ENCODE peak calls at places on chromosomes 7 and 10, in ten cellular contexts. I, O, B, J, R, N, F, G, K and Q are unnamed samples.

GRCh38 chr10:110641256-110641655 is 2.9 kb upstream of the RBM20 start:
- DNase-seq in I (no peak), R (no peak), O (peak; percentile 73), K (no peak), J (peak; percentile 22), B (peak; percentile 92), F (no peak), N (peak; percentile 91), G (no peak), Q (no peak)

GRCh38 chr10:122567056-122567660 is 6.6 kb downstream of the DMBT1 start:
- DNase-seq in I (peak; percentile 8), K (no peak), F (peak; percentile 62), O (no peak), R (no peak), G (no peak), J (no peak), N (peak; percentile 31), B (peak; percentile 39), Q (no peak)

GRCh38 chr7:129225206-129225930 is 538 bp downstream of the AHCYL2 start:
- DNase-seq in N (peak; percentile 48), I (peak; percentile 24), R (no peak), J (peak; percentile 66), F (peak; percentile 94), K (peak; percentile 35), O (peak; percentile 23), G (peak; percentile 53), B (peak; percentile 74), Q (no peak)

GRCh38 chr10:110219884-110220283 is 12.5 kb downstream of the MXI1 start:
- DNase-seq in R (no peak), B (no peak), F (no peak), J (no peak), N (no peak), G (no peak), I (no peak), O (no peak), K (no peak), Q (no peak)

GRCh38 chr7:127383123-127383835 is 9.2 kb downstream of the ZNF800 start:
- DNase-seq in B (no peak), O (no peak), J (no peak), G (no peak), K (no peak), F (no peak), I (peak; percentile 32), N (peak; percentile 45), R (no peak), Q (no peak)

GRCh38 chr10:60572511-60573194 is 183.0 kb upstream of the ANK3 start:
- DNase-seq in B (peak; percentile 85), R (no peak), G (no peak), K (peak; percentile 15), F (no peak), J (peak; percentile 10), N (no peak), O (peak; percentile 13), I (peak; percentile 63), Q (no peak)

GRCh38 chr10:100356067-100357017 is 9.3 kb downstream of the SCD start:
- DNase-seq in I (no peak), J (no peak), O (no peak), R (no peak), B (no peak), N (no peak), G (no peak), K (no peak), F (no peak), Q (no peak)

GRCh38 chr7:20539201-20539600 is 76.3 kb upstream of the ABCB5 start:
- DNase-seq in R (no peak), O (no peak), K (no peak), N (peak; percentile 52), I (no peak), G (no peak), B (no peak), J (no peak), F (no peak), Q (no peak)

GRCh38 chr7:119733480-119733879 is 539.5 kb upstream of the KCND2 start:
- DNase-seq in N (no peak), B (peak; percentile 6), I (peak; percentile 19), F (no peak), J (no peak), K (no peak), R (no peak), O (no peak), G (no peak), Q (peak; percentile 69)

DNA sequence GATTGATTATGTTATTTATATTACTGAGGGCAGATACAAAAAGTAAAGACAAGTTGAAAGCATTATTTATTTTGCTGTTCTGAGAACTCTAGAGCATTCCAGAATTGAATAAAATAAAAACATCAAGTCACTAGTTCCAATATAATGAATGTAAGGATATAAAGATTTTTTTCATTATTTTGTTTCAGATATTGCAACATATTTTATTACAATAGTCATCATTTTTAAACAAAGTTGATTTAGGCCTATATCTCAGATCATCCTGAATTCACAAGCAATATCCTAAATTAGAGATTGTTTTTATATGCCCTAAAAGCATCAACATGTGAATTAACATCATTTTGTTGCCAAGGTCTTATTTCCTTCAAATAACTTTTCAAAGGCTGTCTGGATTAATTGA is 535.6 kb upstream of the KCND2 start:
- DNase-seq in R (no peak), N (no peak), I (no peak), J (no peak), B (no peak), G (no peak), K (no peak), O (no peak), F (no peak), Q (no peak)
- H3K4me3 ChIP-seq in R (no peak overlapping the region), N (no peak overlapping the region), I (no peak overlapping the region), J (no peak overlapping the region), B (no peak overlapping the region), G (no peak overlapping the region), K (no peak overlapping the region), O (no peak overlapping the region), F (no peak overlapping the region), Q (no peak overlapping the region)

DNA sequence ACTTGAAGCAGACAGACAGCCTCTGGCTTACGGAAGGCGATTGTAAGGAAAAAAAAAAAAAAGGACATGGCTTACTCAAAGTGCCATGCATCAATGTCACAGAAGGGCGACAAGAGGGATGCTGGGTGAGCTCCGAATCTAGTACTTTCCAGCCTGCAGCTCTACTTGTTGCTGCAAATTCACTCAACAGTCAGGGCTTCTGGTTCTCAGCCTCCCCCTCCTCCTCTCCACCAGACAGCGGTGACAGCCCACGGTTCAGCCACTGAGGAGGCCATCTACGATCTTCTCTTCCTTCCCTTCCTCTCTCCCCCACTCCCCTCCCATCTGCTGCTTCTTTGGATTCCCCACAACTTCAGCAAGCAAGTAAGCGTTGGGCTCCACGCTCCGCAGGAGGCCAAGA is 63.5 kb downstream of the PRKAG2 start:
- DNase-seq in I (no peak), K (no peak), J (no peak), B (no peak), O (no peak), N (no peak), G (no peak), R (no peak), F (no peak), Q (peak; percentile 22)
- H3K4me1 ChIP-seq in I (no peaks in the 10 kb centered on the region), K (no peaks in the 10 kb centered on the region), J (no peaks in the 10 kb centered on the region), B (no peaks in the 10 kb centered on the region), O (peaks cover 7% of the 10 kb centered on the region), N (peaks cover 18% of the 10 kb centered on the region), G (peaks cover 9% of the 10 kb centered on the region), R (no peaks in the 10 kb centered on the region), F (no peaks in the 10 kb centered on the region), Q (peaks cover 15% of the 10 kb centered on the region)

DNA sequence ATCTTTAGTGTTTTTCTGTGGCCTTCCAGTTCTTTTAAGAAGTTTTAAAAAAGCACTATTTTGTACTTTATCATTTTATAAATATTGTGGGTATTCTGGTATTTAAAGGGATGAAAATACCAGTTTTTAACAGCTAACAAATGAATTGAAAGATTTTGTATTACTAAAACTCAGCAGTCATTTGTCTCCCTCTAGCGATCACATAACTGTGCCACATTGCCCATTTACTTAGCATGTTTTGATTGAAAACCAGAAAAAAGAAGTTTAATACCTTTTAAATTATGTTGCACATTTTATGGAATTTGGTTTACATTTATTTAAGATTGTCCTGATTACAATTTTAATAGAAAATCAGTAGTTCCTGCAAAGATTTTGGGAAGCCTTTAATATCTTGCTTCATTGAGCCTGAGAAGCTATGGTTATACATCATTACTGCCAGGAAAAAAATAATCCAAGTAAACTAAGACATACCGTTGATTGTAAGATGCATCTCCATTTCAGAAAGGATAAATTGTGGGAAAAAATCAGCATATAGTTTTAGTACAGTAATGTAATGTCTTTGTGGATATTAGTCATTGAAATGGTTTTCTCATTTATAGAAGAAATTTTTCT is 34.9 kb downstream of the TAX1BP1 start:
- DNase-seq in R (no peak), O (no peak), I (peak; percentile 71), N (peak; percentile 55), J (no peak), K (no peak), G (no peak), F (no peak), B (peak; percentile 14), Q (no peak)
- TF ChIP-seq CTCF in R (peak; percentile 70), O (peak; percentile 46), I (peak; percentile 59), N (peak; percentile 88), J (peak; percentile 52), K (peak; percentile 45), G (peak; percentile 50), F (no peak), B (peak; percentile 77), Q (peak; percentile 94)

DNA sequence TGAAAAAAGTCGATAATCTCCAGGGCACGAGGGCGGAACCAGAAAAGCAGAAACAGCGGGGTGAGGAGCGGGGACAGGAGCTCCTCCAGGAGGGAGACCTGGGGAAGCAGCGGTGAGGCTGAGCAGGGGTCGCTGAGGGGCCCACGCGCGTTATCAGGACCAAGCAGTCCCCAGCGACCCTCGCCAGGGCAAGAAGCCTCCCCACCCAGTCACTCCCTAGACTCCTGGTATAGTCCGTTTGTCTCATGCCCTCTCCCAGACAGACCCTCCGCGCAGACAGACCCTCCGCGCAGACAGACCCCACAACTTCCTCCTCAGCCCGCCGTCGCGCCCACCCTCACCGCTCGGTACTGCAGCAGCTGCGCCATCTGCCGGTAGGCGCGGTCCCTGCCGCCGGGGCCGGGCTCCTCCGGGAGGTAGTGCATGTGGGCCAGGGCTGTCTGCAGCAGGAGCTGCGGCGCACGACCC is 6.3 kb downstream of the ATG9B start:
- DNase-seq in B (peak; percentile 84), G (peak; percentile 56), R (no peak), N (peak; percentile 55), O (peak; percentile 67), F (peak; percentile 94), I (peak; percentile 31), J (peak; percentile 56), K (peak; percentile 41), Q (peak; percentile 70)
- H3K4me3 ChIP-seq in B (peak overlapping the region; percentile 17), G (no peak overlapping the region), R (peak overlapping the region; percentile 52), N (peak overlapping the region; percentile 30), O (peak overlapping the region; percentile 14), F (peak overlapping the region; percentile 32), I (no peak overlapping the region), J (no peak overlapping the region), K (no peak overlapping the region), Q (peak overlapping the region; percentile 1)

DNA sequence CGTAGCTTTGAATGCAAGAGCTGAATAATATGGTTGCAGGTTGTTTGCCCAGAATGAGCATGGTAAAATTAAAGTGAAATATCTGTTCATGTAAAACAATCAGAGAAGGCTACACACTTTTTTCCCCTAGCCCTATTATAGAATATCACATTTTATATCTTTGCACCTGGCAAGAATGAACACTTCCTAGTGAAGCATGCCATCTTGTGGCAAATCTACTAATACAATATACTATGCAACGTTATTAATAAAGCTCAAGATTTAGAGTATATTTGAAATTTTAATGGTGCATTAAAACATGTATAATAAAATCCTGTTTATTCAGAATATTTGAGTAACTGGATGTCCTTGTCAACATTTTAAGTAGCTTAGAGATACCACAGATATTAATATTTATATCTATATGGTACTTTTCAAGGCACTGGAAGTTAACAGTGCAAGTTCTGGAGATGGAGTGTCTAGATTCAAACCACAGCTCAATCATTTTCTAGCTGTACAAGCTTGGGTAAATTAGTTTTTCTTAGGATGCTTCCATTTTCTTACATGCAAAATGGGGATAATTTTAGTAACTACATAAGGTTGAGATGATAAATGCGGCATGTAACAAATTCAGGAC is 643.1 kb upstream of the SEMA3D start:
- DNase-seq in O (no peak), R (no peak), K (no peak), N (peak; percentile 27), B (peak; percentile 9), F (no peak), I (peak; percentile 58), J (no peak), G (no peak), Q (no peak)
- H3K4me1 ChIP-seq in O (no peaks in the 10 kb centered on the region), R (no peaks in the 10 kb centered on the region), K (no peaks in the 10 kb centered on the region), N (no peaks in the 10 kb centered on the region), B (peaks cover 7% of the 10 kb centered on the region), F (no peaks in the 10 kb centered on the region), I (no peaks in the 10 kb centered on the region), J (no peaks in the 10 kb centered on the region), G (no peaks in the 10 kb centered on the region), Q (no peaks in the 10 kb centered on the region)